ENCODE peak calls at places on chromosomes 3 and 15, in six cellular contexts. S, Y, B, C, T and N are unnamed samples.

GRCh38 chr15:74983725-74984231 is 11.6 kb upstream of the SCAMP5 start:
- DNase-seq in B (no peak), C (no peak), T (no peak), Y (no peak), S (no peak), N (no peak)

GRCh38 chr15:39497759-39498565 is 82.9 kb upstream of the THBS1 start:
- DNase-seq in B (no peak), S (no peak), C (no peak), T (no peak), Y (no peak), N (peak; percentile 39)

GRCh38 chr15:59360305-59360704 is 12.4 kb downstream of the MYO1E start:
- DNase-seq in Y (no peak), T (no peak), S (no peak), B (no peak), C (no peak), N (no peak)

GRCh38 chr3:31958721-31959152 is 22.3 kb downstream of the OSBPL10 start:
- DNase-seq in C (no peak), S (no peak), B (no peak), T (no peak), Y (no peak), N (no peak)

GRCh38 chr3:87037652-87038051 is 46.7 kb upstream of the VGLL3 start:
- DNase-seq in S (no peak), T (no peak), B (no peak), C (no peak), Y (no peak), N (no peak)

GRCh38 chr3:119700269-119700919 is 2.4 kb upstream of the CFAP91 start:
- DNase-seq in Y (peak; percentile 41), B (no peak), C (no peak), S (no peak), T (no peak), N (peak; percentile 37)

GRCh38 chr15:93829115-93829849 is 402.1 kb upstream of the MCTP2 start:
- DNase-seq in S (no peak), B (no peak), C (no peak), T (no peak), Y (no peak), N (no peak)

GRCh38 chr3:196524527-196524926 is 9.4 kb upstream of the SMCO1 start:
- DNase-seq in S (no peak), T (no peak), B (no peak), Y (no peak), C (no peak), N (peak; percentile 32)

GRCh38 chr3:46883252-46884185 is 6.0 kb downstream of the PTH1R start:
- DNase-seq in T (no peak), C (peak; percentile 88), S (no peak), Y (no peak), B (no peak), N (no peak)

GRCh38 chr3:52518723-52519444 is 14.8 kb downstream of the NT5DC2 start:
- DNase-seq in T (no peak), C (peak; percentile 90), B (no peak), S (peak; percentile 58), Y (no peak), N (no peak)

GRCh38 chr15:81940467-81941451 is 105.1 kb downstream of the MEX3B start:
- DNase-seq in C (no peak), T (no peak), S (no peak), B (no peak), Y (no peak), N (no peak)

GRCh38 chr15:56411122-56411749 is 46.0 kb downstream of the TEX9 start:
- DNase-seq in B (no peak), S (no peak), T (no peak), Y (no peak), C (no peak), N (no peak)

GRCh38 chr15:77514635-77515421 is 94.1 kb downstream of the HMG20A start:
- DNase-seq in C (no peak), S (no peak), B (no peak), T (no peak), Y (no peak), N (no peak)

GRCh38 chr15:65939901-65940617 is 70.8 kb downstream of the RAB11A start:
- DNase-seq in Y (peak; percentile 75), S (peak; percentile 52), C (no peak), T (no peak), B (no peak), N (no peak)

GRCh38 chr3:84141571-84141970 is 817.2 kb upstream of the CADM2 start:
- DNase-seq in C (no peak), B (no peak), T (no peak), Y (no peak), S (no peak), N (no peak)

GRCh38 chr3:69665026-69665739 is 74.1 kb upstream of the MITF start:
- DNase-seq in S (peak; percentile 31), Y (peak; percentile 39), T (no peak), B (no peak), C (no peak), N (no peak)

GRCh38 chr3:9078561-9079240 is 115.4 kb upstream of the RAD18 start:
- DNase-seq in T (no peak), C (no peak), S (no peak), B (peak; percentile 3), Y (no peak), N (no peak)

GRCh38 chr3:85090495-85090894 is 131.7 kb downstream of the CADM2 start:
- DNase-seq in C (no peak), T (no peak), Y (no peak), S (no peak), B (no peak), N (no peak)

GRCh38 chr15:27250223-27250622 is 279.2 kb downstream of the GABRG3 start:
- DNase-seq in T (no peak), S (no peak), C (no peak), Y (no peak), B (no peak), N (no peak)

GRCh38 chr15:66593219-66593780 is 27.5 kb upstream of the LCTL start:
- DNase-seq in T (no peak), S (no peak), Y (no peak), C (no peak), B (no peak), N (no peak)

GRCh38 chr3:101735833-101736232 is 11.4 kb downstream of the CEP97 start:
- DNase-seq in B (no peak), Y (no peak), S (no peak), T (no peak), C (no peak), N (no peak)

GRCh38 chr15:80832676-80833075 is 53.5 kb downstream of the CEMIP start:
- DNase-seq in T (no peak), S (no peak), C (no peak), B (no peak), Y (no peak), N (no peak)

GRCh38 chr3:76561494-76562242 is 478.2 kb upstream of the ROBO2 start:
- DNase-seq in B (no peak), T (no peak), S (no peak), C (no peak), Y (no peak), N (no peak)

GRCh38 chr3:50241163-50241562 is 5.2 kb downstream of the GNAI2 start:
- DNase-seq in Y (no peak), C (peak; percentile 38), T (no peak), B (no peak), S (no peak), N (no peak)

GRCh38 chr15:78148392-78149067 is 632 bp upstream of the IDH3A start:
- DNase-seq in S (peak; percentile 5), B (no peak), T (no peak), Y (no peak), C (no peak), N (no peak)

GRCh38 chr15:100958326-100959065 is 39.3 kb downstream of the LRRK1 start:
- DNase-seq in Y (no peak), S (no peak), C (no peak), B (no peak), T (no peak), N (no peak)

GRCh38 chr15:31083394-31083790 is 18.1 kb downstream of the TRPM1 start:
- DNase-seq in T (no peak), C (peak; percentile 56), B (no peak), S (peak; percentile 76), Y (no peak), N (no peak)

GRCh38 chr3:178603735-178604134 is 67.5 kb downstream of the KCNMB2 start:
- DNase-seq in T (no peak), Y (no peak), C (no peak), S (no peak), B (no peak), N (no peak)

GRCh38 chr3:127964816-127965215 is 49.8 kb downstream of the KBTBD12 start:
- DNase-seq in C (no peak), S (no peak), Y (no peak), B (no peak), T (no peak), N (no peak)

DNA sequence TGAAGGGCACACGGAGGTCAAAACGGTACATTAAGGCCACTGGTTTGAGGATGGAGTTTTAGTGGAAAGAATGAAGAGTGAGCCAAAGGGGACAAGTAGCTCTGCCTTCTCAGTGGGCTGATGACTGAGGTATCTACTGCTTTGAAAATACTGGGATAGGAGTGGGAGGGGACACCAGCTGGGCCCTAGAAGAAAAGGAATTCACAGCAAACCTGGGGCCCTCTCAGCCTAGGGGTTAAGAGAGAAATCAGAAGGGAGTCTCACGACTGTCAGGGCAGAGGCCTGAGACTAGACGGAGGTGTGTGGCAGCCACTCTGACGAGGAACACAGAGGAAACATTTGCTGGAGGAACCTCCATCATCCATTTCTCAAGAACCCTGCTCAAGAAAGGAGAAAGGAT is 75.1 kb downstream of the TNIK start:
- DNase-seq in C (no peak), B (no peak), T (no peak), Y (no peak), S (no peak), N (no peak)
- H3K4me1 ChIP-seq in C (peaks cover 4% of the 10 kb centered on the region), B (no peaks in the 10 kb centered on the region), T (no peaks in the 10 kb centered on the region), Y (peaks cover 2% of the 10 kb centered on the region), S (peaks cover 53% of the 10 kb centered on the region), N (peaks cover 18% of the 10 kb centered on the region)

DNA sequence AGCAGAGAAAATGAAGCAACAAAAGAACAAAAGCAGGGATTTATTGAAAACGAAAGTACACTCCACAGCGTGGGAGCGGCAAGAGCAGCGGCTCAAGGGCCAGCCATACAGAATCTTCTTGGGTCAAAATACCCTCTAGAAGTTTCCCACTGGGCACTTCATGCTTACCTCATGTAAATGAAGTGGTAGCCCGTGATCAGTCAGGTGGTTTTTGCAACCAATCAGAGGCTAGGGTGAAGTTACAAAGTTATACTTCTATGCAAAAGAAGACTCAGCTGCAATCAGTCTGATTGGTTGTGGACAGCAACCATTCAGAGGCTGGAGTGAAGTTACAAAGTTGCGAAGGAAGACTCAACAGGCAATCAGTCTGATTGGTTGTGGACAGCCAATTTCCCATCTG is 37.8 kb upstream of the TRH start:
- DNase-seq in S (peak; percentile 41), Y (peak; percentile 55), B (no peak), T (peak; percentile 26), C (no peak), N (peak; percentile 50)
- H3K27ac ChIP-seq in S (no peak overlapping the region), Y (no peak overlapping the region), B (no peak overlapping the region), T (peak overlapping the region; percentile 67), C (peak overlapping the region; percentile 32), N (no peak overlapping the region)

GRCh38 chr3:184580376-184580775 is 18.8 kb downstream of the EPHB3 start:
- DNase-seq in S (no peak), Y (no peak), B (no peak), C (peak; percentile 59), T (no peak), N (no peak)
- H3K4me1 ChIP-seq in S (peaks cover 33% of the 10 kb centered on the region), Y (peaks cover 9% of the 10 kb centered on the region), B (peaks cover 3% of the 10 kb centered on the region), C (peaks cover 23% of the 10 kb centered on the region), T (peaks cover 8% of the 10 kb centered on the region), N (no peaks in the 10 kb centered on the region)

DNA sequence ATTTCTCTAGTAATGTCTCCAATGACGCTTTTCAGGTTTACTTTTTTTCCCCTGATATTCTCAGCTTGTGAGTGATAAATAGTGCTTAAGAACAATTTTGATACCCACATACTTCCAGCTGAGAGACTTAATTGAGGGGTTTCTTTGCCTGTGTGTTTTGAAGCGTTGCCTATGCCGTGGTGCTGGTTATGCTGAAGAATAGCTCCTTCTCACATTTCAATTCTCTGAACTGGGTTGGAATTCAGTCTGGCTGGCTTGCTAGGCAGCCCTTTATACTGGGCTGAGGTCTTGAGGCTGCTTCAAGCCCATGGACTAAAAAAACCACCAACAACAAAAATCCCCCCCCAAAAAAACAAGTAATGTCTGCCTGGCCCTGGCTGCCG is 87.4 kb downstream of the CHST2 start:
- DNase-seq in S (no peak), T (no peak), Y (no peak), B (no peak), C (no peak), N (no peak)
- H3K27ac ChIP-seq in S (no peak overlapping the region), T (no peak overlapping the region), Y (no peak overlapping the region), B (no peak overlapping the region), C (no peak overlapping the region), N (no peak overlapping the region)